ENCODE peak calls at places on chromosomes 1 and 21, in ten cellular contexts. H is A673; L is NCI-H1092; A is activated CD8-positive, alpha-beta T cell treated with anti-CD3 and anti-CD28 coated beads, Interleukin-2, amount 10 ng/mL, durations not matched to agents 7 days and 5 days; F is COR-L47; R is G401; G is effector memory CD4-positive, alpha-beta T cell; N is AG08396; J is ascending aorta; X is HAP-1. W is an unnamed sample.

GRCh38 chr21:45766501-45766900 is 123.0 kb downstream of the PCBP3 start:
- DNase-seq in L (no peak), R (peak; percentile 52), H (no peak), J (no peak), N (no peak), F (no peak), G (no peak), A (no peak), X (no peak), W (no peak)

GRCh38 chr1:206790502-206791250 is 18.4 kb upstream of the IL10 start:
- DNase-seq in R (no peak), F (no peak), J (no peak), L (no peak), A (no peak), G (no peak), X (no peak), N (no peak), H (no peak), W (no peak)

GRCh38 chr1:75908717-75909152 is 23.5 kb downstream of the ASB17 start:
- DNase-seq in J (no peak), R (peak; percentile 3), L (no peak), G (no peak), H (peak; percentile 62), X (no peak), N (peak; percentile 2), F (peak; percentile 45), A (no peak), W (peak; percentile 1)

GRCh38 chr1:234132799-234133198 is 228.3 kb downstream of the SLC35F3 start:
- DNase-seq in H (no peak), A (no peak), R (no peak), N (no peak), J (no peak), F (no peak), X (no peak), G (no peak), L (no peak), W (no peak)

GRCh38 chr1:112714313-112715263 is 544 bp downstream of the PPM1J start:
- DNase-seq in A (no peak), R (peak; percentile 35), H (no peak), L (no peak), F (no peak), X (no peak), J (no peak), N (no peak), G (no peak), W (no peak)

GRCh38 chr1:160204526-160205241 is 500 bp upstream of the PEA15 start:
- DNase-seq in R (no peak), A (no peak), L (no peak), G (no peak), N (no peak), X (no peak), J (no peak), F (no peak), H (no peak), W (no peak)

GRCh38 chr1:150578278-150579109 is 916 bp downstream of the MCL1 start:
- DNase-seq in A (peak; percentile 67), X (peak; percentile 60), J (no peak), G (peak; percentile 43), H (peak; percentile 93), F (peak; percentile 66), L (peak; percentile 67), N (peak; percentile 67), R (peak; percentile 46), W (peak; percentile 68)

GRCh38 chr1:248828845-248829244 is 3.1 kb upstream of the SH3BP5L start:
- DNase-seq in H (no peak), X (no peak), J (no peak), N (peak; percentile 84), R (no peak), F (no peak), G (no peak), L (no peak), A (no peak), W (peak; percentile 49)

GRCh38 chr1:57620589-57620988 is 196.7 kb upstream of the DAB1 start:
- DNase-seq in H (no peak), F (peak; percentile 22), X (no peak), J (no peak), L (no peak), G (no peak), A (no peak), R (peak; percentile 22), N (no peak), W (no peak)

GRCh38 chr1:93749487-93749886 is 67.8 kb upstream of the BCAR3 start:
- DNase-seq in X (no peak), L (no peak), H (no peak), A (no peak), N (no peak), F (no peak), R (no peak), J (no peak), G (no peak), W (no peak)

GRCh38 chr1:240029418-240029817 is 62.3 kb upstream of the FMN2 start:
- DNase-seq in L (no peak), J (no peak), G (no peak), N (no peak), F (no peak), H (no peak), A (no peak), R (no peak), X (no peak), W (no peak)

GRCh38 chr21:41634858-41635257 is 126.9 kb upstream of the TMPRSS2 start:
- DNase-seq in H (no peak), N (peak; percentile 58), J (no peak), F (no peak), L (no peak), A (no peak), G (no peak), X (no peak), R (no peak), W (peak; percentile 43)

GRCh38 chr1:151166506-151166956 is 587 bp downstream of the SCNM1 start:
- DNase-seq in N (peak; percentile 69), J (no peak), G (no peak), F (no peak), R (no peak), H (peak; percentile 21), X (no peak), L (no peak), A (no peak), W (peak; percentile 75)

GRCh38 chr1:211833174-211833820 is 2.7 kb upstream of the LPGAT1 start:
- DNase-seq in L (no peak), H (no peak), X (no peak), J (no peak), N (no peak), F (no peak), R (no peak), G (no peak), A (peak; percentile 64), W (no peak)

GRCh38 chr1:246831543-246831942 is 100.2 kb downstream of the AHCTF1 start:
- DNase-seq in A (no peak), F (no peak), N (no peak), X (no peak), R (no peak), H (no peak), J (no peak), G (no peak), L (no peak), W (no peak)

GRCh38 chr1:101506541-101507164 is 269.8 kb downstream of the S1PR1 start:
- DNase-seq in G (peak; percentile 6), A (peak; percentile 62), N (peak; percentile 22), R (peak; percentile 63), F (peak; percentile 20), J (no peak), X (peak; percentile 36), H (peak; percentile 75), L (peak; percentile 11), W (peak; percentile 60)

GRCh38 chr1:37795340-37796110 is 1.9 kb downstream of the MANEAL start:
- DNase-seq in X (peak; percentile 64), R (no peak), H (peak; percentile 74), A (peak; percentile 66), J (no peak), F (peak; percentile 43), N (peak; percentile 80), G (no peak), L (no peak), W (peak; percentile 65)

GRCh38 chr1:55059302-55060132 is 20.2 kb downstream of the PCSK9 start:
- DNase-seq in H (no peak), R (no peak), X (no peak), J (no peak), G (no peak), A (no peak), L (no peak), N (no peak), F (no peak), W (no peak)

GRCh38 chr1:28540651-28541050 is 12.2 kb upstream of the TRNAU1AP start:
- DNase-seq in J (no peak), L (no peak), F (no peak), H (no peak), X (peak; percentile 71), G (no peak), A (no peak), N (no peak), R (no peak), W (no peak)

GRCh38 chr1:222974496-222974895 is 159.7 kb downstream of the DISP1 start:
- DNase-seq in G (no peak), N (peak; percentile 29), A (no peak), L (no peak), R (no peak), J (no peak), H (no peak), F (no peak), X (no peak), W (peak; percentile 67)

GRCh38 chr1:36081926-36082485 is 1.9 kb upstream of the TEKT2 start:
- DNase-seq in X (no peak), L (no peak), J (no peak), F (no peak), G (no peak), R (no peak), H (no peak), A (no peak), N (no peak), W (no peak)

GRCh38 chr1:156677616-156678596 is 699 bp upstream of the NES start:
- DNase-seq in N (peak; percentile 79), H (peak; percentile 86), L (peak; percentile 30), F (peak; percentile 62), G (no peak), R (peak; percentile 83), J (no peak), A (peak; percentile 41), X (peak; percentile 86), W (peak; percentile 81)

GRCh38 chr1:208759250-208759649 is 515.1 kb upstream of the PLXNA2 start:
- DNase-seq in X (no peak), H (no peak), F (no peak), L (no peak), N (no peak), G (no peak), R (no peak), J (no peak), A (no peak), W (no peak)

GRCh38 chr1:81758213-81758612 is 42.5 kb upstream of the ADGRL2 start:
- DNase-seq in J (no peak), G (no peak), R (no peak), N (no peak), X (no peak), A (no peak), F (no peak), L (no peak), H (no peak), W (no peak)

GRCh38 chr1:94258873-94259331 is 21.5 kb upstream of the ARHGAP29 start:
- DNase-seq in L (no peak), H (no peak), N (peak; percentile 79), X (no peak), A (no peak), R (peak; percentile 61), J (no peak), G (no peak), F (no peak), W (peak; percentile 75)

GRCh38 chr1:41618066-41618825 is 133.8 kb upstream of the EDN2 start:
- DNase-seq in J (no peak), F (no peak), N (no peak), X (no peak), G (no peak), A (no peak), L (no peak), R (peak; percentile 94), H (no peak), W (no peak)

GRCh38 chr21:46560568-46561447 is 44.1 kb downstream of the S100B start:
- DNase-seq in J (no peak), X (no peak), H (no peak), R (no peak), L (no peak), N (no peak), G (no peak), A (peak; percentile 46), F (no peak), W (no peak)

GRCh38 chr1:6801998-6802397 is 16.7 kb downstream of the CAMTA1 start:
- DNase-seq in L (no peak), R (no peak), A (no peak), N (peak; percentile 43), G (no peak), F (no peak), X (no peak), H (no peak), J (no peak), W (peak; percentile 27)

W was measured in GM03348.